ENCODE peak calls at places on chromosome 9, in six cellular contexts. S is GM23248, E is adrenal gland, M is right cardiac atrium, F is AG04450, C is fibroblast of mammary gland. N is an unnamed sample.

GRCh38 chr9:90874194-90874593 is 72.6 kb downstream of the SYK start:
- DNase-seq in S (no peak), E (no peak), M (no peak), F (no peak), C (no peak), N (no peak)

GRCh38 chr9:8917978-8918739 is 1118.6 kb upstream of the DMAC1 start:
- DNase-seq in S (no peak), E (no peak), M (no peak), F (no peak), C (no peak), N (no peak)

GRCh38 chr9:130041648-130042405 is 1.2 kb downstream of the FNBP1 start:
- DNase-seq in S (peak; percentile 60), E (peak; percentile 51), M (peak; percentile 64), F (no peak), C (no peak), N (peak; percentile 42)

GRCh38 chr9:119322137-119322695 is 47.0 kb downstream of the BRINP1 start:
- DNase-seq in S (peak; percentile 77), E (peak; percentile 92), M (peak; percentile 61), F (no peak), C (peak; percentile 8), N (no peak)

GRCh38 chr9:126698756-126699155 is 85.0 kb downstream of the LMX1B start:
- DNase-seq in S (no peak), E (no peak), M (no peak), F (no peak), C (no peak), N (no peak)

GRCh38 chr9:129497837-129498450 is 123.0 kb downstream of the C9orf50 start:
- DNase-seq in S (peak; percentile 39), E (peak; percentile 66), M (peak; percentile 71), F (no peak), C (no peak), N (no peak)

GRCh38 chr9:102101723-102102122 is 363.3 kb upstream of the GRIN3A start:
- DNase-seq in S (no peak), E (no peak), M (no peak), F (no peak), C (peak; percentile 5), N (no peak)

GRCh38 chr9:80650964-80651555 is 1038.3 kb downstream of the TLE1 start:
- DNase-seq in S (no peak), E (no peak), M (no peak), F (peak; percentile 11), C (peak; percentile 65), N (peak; percentile 71)

GRCh38 chr9:78578016-78578555 is 281.2 kb downstream of the PSAT1 start:
- DNase-seq in S (no peak), E (no peak), M (no peak), F (no peak), C (peak; percentile 15), N (no peak)

GRCh38 chr9:15873573-15874177 is 320.8 kb downstream of the CCDC171 start:
- DNase-seq in S (peak; percentile 75), E (no peak), M (no peak), F (peak; percentile 29), C (peak; percentile 87), N (peak; percentile 81)

GRCh38 chr9:127083133-127083532 is 39.3 kb downstream of the ANGPTL2 start:
- DNase-seq in S (no peak), E (peak; percentile 20), M (no peak), F (no peak), C (no peak), N (no peak)

GRCh38 chr9:136618578-136619547 is 43.9 kb upstream of the EGFL7 start:
- DNase-seq in S (no peak), E (no peak), M (peak; percentile 64), F (no peak), C (no peak), N (no peak)

GRCh38 chr9:73118297-73118696 is 33.4 kb upstream of the ANXA1 start:
- DNase-seq in S (peak; percentile 69), E (no peak), M (no peak), F (no peak), C (peak; percentile 44), N (peak; percentile 54)

GRCh38 chr9:129751841-129752801 is 721 bp downstream of the PTGES start:
- DNase-seq in S (peak; percentile 72), E (peak; percentile 81), M (peak; percentile 68), F (no peak), C (no peak), N (no peak)

GRCh38 chr9:37134166-37134565 is 13.8 kb downstream of the ZCCHC7 start:
- DNase-seq in S (no peak), E (no peak), M (no peak), F (no peak), C (no peak), N (no peak)

GRCh38 chr9:134396258-134396742 is 70.0 kb downstream of the RXRA start:
- DNase-seq in S (no peak), E (no peak), M (no peak), F (no peak), C (no peak), N (no peak)

GRCh38 chr9:29150606-29151005 is 1577.3 kb upstream of the C9orf72 start:
- DNase-seq in S (peak; percentile 2), E (no peak), M (no peak), F (no peak), C (peak; percentile 26), N (peak; percentile 29)

GRCh38 chr9:38128752-38129270 is 59.8 kb upstream of the SHB start:
- DNase-seq in S (no peak), E (no peak), M (no peak), F (no peak), C (no peak), N (no peak)

GRCh38 chr9:68678430-68678829 is 26.6 kb upstream of the PIP5K1B start:
- DNase-seq in S (peak; percentile 4), E (no peak), M (no peak), F (no peak), C (no peak), N (no peak)

GRCh38 chr9:34570422-34571179 is 18.9 kb downstream of the CNTFR start:
- DNase-seq in S (no peak), E (no peak), M (peak; percentile 49), F (no peak), C (no peak), N (peak; percentile 35)

GRCh38 chr9:122095010-122095767 is 2.1 kb upstream of the TTLL11 start:
- DNase-seq in S (peak; percentile 79), E (peak; percentile 84), M (peak; percentile 71), F (no peak), C (peak; percentile 68), N (peak; percentile 73)

GRCh38 chr9:96719538-96720315 is 58.2 kb downstream of the ZNF510 start:
- DNase-seq in S (no peak), E (peak; percentile 53), M (peak; percentile 54), F (no peak), C (no peak), N (no peak)

GRCh38 chr9:130707225-130707976 is 13.8 kb downstream of the EXOSC2 start:
- DNase-seq in S (peak; percentile 74), E (peak; percentile 89), M (peak; percentile 84), F (peak; percentile 54), C (peak; percentile 76), N (peak; percentile 82)

GRCh38 chr9:20621553-20622329 is 558 bp downstream of the MLLT3 start:
- DNase-seq in S (peak; percentile 76), E (peak; percentile 88), M (peak; percentile 91), F (no peak), C (peak; percentile 57), N (peak; percentile 88)

GRCh38 chr9:20619492-20619860 is 2.8 kb downstream of the MLLT3 start:
- DNase-seq in S (no peak), E (no peak), M (no peak), F (no peak), C (no peak), N (no peak)

GRCh38 chr9:20620658-20621552 is 1.4 kb downstream of the MLLT3 start:
- DNase-seq in S (peak; percentile 69), E (peak; percentile 64), M (peak; percentile 75), F (no peak), C (peak; percentile 27), N (peak; percentile 52)

GRCh38 chr9:20616808-20617207 is 5.5 kb downstream of the MLLT3 start:
- DNase-seq in S (no peak), E (no peak), M (no peak), F (no peak), C (no peak), N (no peak)

GRCh38 chr9:20618361-20618799 is 3.9 kb downstream of the MLLT3 start:
- DNase-seq in S (peak; percentile 80), E (peak; percentile 91), M (no peak), F (no peak), C (peak; percentile 83), N (peak; percentile 95)
- H3K4me3 ChIP-seq in S (no peak overlapping the region), E (no peak overlapping the region), M (no peak overlapping the region), F (no peak overlapping the region), C (no peak overlapping the region), N (no peak overlapping the region)

GRCh38 chr9:22002038-22002437 is 7.1 kb downstream of the CDKN2B start:
- DNase-seq in S (no peak), E (no peak), M (no peak), F (no peak), C (no peak), N (no peak)

GRCh38 chr9:22009563-22009867 is 410 bp upstream of the CDKN2B start:
- DNase-seq in S (no peak), E (no peak), M (no peak), F (no peak), C (no peak), N (no peak)

GRCh38 chr9:22008662-22009562 is at the start of gene CDKN2B:
- DNase-seq in S (peak; percentile 98), E (peak; percentile 97), M (peak; percentile 98), F (peak; percentile 92), C (peak; percentile 94), N (peak; percentile 96)

GRCh38 chr9:22005083-22005699 is 3.9 kb downstream of the CDKN2B start:
- DNase-seq in S (no peak), E (no peak), M (peak; percentile 22), F (no peak), C (no peak), N (no peak)

DNA sequence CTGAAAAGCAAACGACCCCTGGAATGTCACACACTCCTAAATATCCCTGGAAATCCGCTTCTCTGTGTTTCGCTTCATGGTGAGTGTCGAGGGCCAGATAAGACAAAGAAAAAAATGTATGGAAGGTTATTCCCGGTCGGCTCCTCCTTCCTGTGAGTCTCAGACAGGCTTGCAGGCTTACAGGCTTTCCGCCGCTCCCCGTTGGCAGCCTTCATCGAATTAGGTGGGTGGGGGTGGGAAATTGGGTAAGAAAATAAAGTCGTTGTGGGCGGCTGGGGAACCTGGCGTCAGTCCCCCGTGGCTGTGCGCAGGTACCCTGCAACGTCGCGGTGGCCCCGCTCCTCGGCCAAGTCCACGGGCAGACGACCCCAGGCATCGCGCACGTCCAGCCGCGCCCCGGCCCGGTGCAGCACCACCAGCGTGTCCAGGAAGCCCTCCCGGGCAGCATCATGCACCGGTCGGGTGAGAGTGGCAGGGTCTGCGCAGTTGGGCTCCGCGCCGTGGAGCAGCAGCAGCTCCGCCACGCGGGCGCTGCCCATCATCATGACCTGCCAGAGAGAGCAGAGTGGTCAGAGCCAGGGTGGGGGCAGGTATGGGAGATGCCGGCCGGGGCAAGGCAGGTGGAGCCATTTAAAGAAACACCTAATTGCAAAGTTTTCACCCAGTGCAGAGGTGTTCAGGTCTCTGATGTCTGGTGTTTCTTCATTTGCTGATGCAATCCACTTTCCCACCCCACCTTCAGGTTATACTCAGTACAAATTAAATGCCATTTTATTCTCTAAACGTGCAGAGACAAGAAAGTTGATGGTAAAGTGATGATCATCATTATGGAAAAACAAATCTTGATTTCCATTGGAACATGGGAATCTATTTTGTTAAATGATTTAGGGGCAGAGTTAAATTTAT is 3.2 kb downstream of the CDKN2B start:
- DNase-seq in S (no peak), E (no peak), M (peak; percentile 32), F (no peak), C (no peak), N (no peak)
- H3K4me3 ChIP-seq in S (no peak overlapping the region), E (no peak overlapping the region), M (no peak overlapping the region), F (peak overlapping the region; percentile 52), C (peak overlapping the region; percentile 20), N (peak overlapping the region; percentile 24)

GRCh38 chr9:4986291-4986690 is 1.2 kb downstream of the JAK2 start:
- DNase-seq in S (no peak), E (no peak), M (no peak), F (no peak), C (peak; percentile 22), N (peak; percentile 18)
- H3K4me3 ChIP-seq in S (peak overlapping the region; percentile 81), E (no peak overlapping the region), M (peak overlapping the region; percentile 83), F (peak overlapping the region; percentile 79), C (peak overlapping the region; percentile 79), N (peak overlapping the region; percentile 80)

GRCh38 chr9:101029300-101030021 is 934 bp downstream of the PLPPR1 start:
- DNase-seq in S (no peak), E (no peak), M (peak; percentile 29), F (no peak), C (no peak), N (no peak)
- H3K4me3 ChIP-seq in S (peak overlapping the region; percentile 69), E (no peak overlapping the region), M (peak overlapping the region; percentile 26), F (no peak overlapping the region), C (no peak overlapping the region), N (peak overlapping the region; percentile 50)

N was measured in cardiac fibroblast.